ENCODE peak calls at places on chromosomes 6 and 20, in ten cellular contexts. I, H, J, L, A, Q, Y, U, K and W are unnamed samples.

GRCh38 chr6:34315256-34315655 is 66.5 kb upstream of the SMIM29 start:
- DNase-seq in Y (no peak), L (no peak), K (no peak), H (no peak), I (no peak), U (no peak), A (no peak), Q (no peak), J (no peak), W (no peak)

GRCh38 chr20:22667198-22667597 is 82.8 kb upstream of the FOXA2 start:
- DNase-seq in A (no peak), I (no peak), K (no peak), J (no peak), U (no peak), H (no peak), Y (no peak), Q (no peak), L (no peak), W (no peak)

GRCh38 chr20:24980321-24981053 is 12.1 kb downstream of the APMAP start:
- DNase-seq in U (no peak), L (no peak), J (no peak), I (no peak), H (no peak), Y (no peak), A (no peak), K (no peak), Q (no peak), W (no peak)

GRCh38 chr20:49567421-49568256 is at the start of gene PTGIS:
- DNase-seq in J (no peak), Q (peak; percentile 40), H (peak; percentile 78), A (no peak), L (no peak), I (no peak), U (peak; percentile 73), K (peak; percentile 64), Y (no peak), W (peak; percentile 57)

GRCh38 chr20:11031300-11031699 is 357.5 kb upstream of the JAG1 start:
- DNase-seq in I (no peak), J (no peak), K (no peak), H (no peak), Y (no peak), Q (no peak), A (no peak), U (no peak), L (no peak), W (no peak)

GRCh38 chr6:144284474-144284752 is 722 bp upstream of the UTRN start:
- DNase-seq in J (no peak), U (no peak), I (no peak), L (no peak), H (no peak), A (no peak), Q (no peak), K (no peak), Y (no peak), W (no peak)

GRCh38 chr6:127589135-127589534 is 12.2 kb downstream of the C6orf58 start:
- DNase-seq in H (no peak), K (no peak), I (no peak), A (no peak), U (no peak), J (no peak), Y (no peak), L (no peak), Q (no peak), W (no peak)

GRCh38 chr6:52503344-52503747 is 73.5 kb downstream of the TRAM2 start:
- DNase-seq in H (peak; percentile 26), Y (no peak), Q (no peak), L (no peak), U (no peak), A (no peak), K (no peak), I (no peak), J (no peak), W (peak; percentile 60)

GRCh38 chr20:44572551-44573500 is 9.6 kb upstream of the PKIG start:
- DNase-seq in Q (no peak), J (no peak), I (peak; percentile 12), H (no peak), K (peak; percentile 56), U (no peak), L (no peak), Y (no peak), A (no peak), W (no peak)

GRCh38 chr20:50350510-50351249 is 159.5 kb upstream of the PTPN1 start:
- DNase-seq in J (no peak), I (no peak), K (no peak), L (no peak), Y (no peak), U (no peak), Q (no peak), H (no peak), A (no peak), W (no peak)

GRCh38 chr6:40054602-40055001 is 120.3 kb upstream of the MOCS1 start:
- DNase-seq in A (no peak), Y (no peak), K (no peak), U (no peak), L (no peak), J (no peak), H (no peak), I (no peak), Q (no peak), W (no peak)

GRCh38 chr6:125533710-125534397 is 215.6 kb upstream of the HEY2 start:
- DNase-seq in Q (no peak), J (no peak), I (no peak), U (peak; percentile 46), L (no peak), Y (no peak), A (no peak), H (peak; percentile 46), K (no peak), W (no peak)

GRCh38 chr20:62382306-62383198 is 4.4 kb upstream of the RPS21 start:
- DNase-seq in H (peak; percentile 87), Y (no peak), Q (peak; percentile 99), U (peak; percentile 87), K (peak; percentile 75), I (peak; percentile 14), L (peak; percentile 62), J (peak; percentile 61), A (peak; percentile 82), W (peak; percentile 87)

GRCh38 chr20:5215592-5216304 is 88.9 kb downstream of the CDS2 start:
- DNase-seq in A (no peak), J (no peak), L (no peak), U (peak; percentile 29), H (no peak), Y (no peak), K (no peak), I (no peak), Q (no peak), W (no peak)

GRCh38 chr20:64050261-64051032 is 1.0 kb upstream of the SOX18 start:
- DNase-seq in Y (no peak), A (no peak), H (no peak), K (no peak), J (no peak), I (no peak), L (no peak), Q (no peak), U (no peak), W (no peak)

GRCh38 chr6:80126657-80127350 is 20.3 kb downstream of the BCKDHB start:
- DNase-seq in L (no peak), U (no peak), Y (no peak), J (no peak), Q (peak; percentile 12), K (no peak), A (no peak), H (no peak), I (no peak), W (no peak)

GRCh38 chr6:93992976-93993375 is 573.6 kb upstream of the EPHA7 start:
- DNase-seq in J (no peak), L (no peak), Q (no peak), Y (no peak), U (no peak), I (no peak), H (no peak), K (no peak), A (no peak), W (no peak)

GRCh38 chr6:53703047-53703446 is 37.5 kb upstream of the KLHL31 start:
- DNase-seq in L (no peak), Q (no peak), J (no peak), I (no peak), A (no peak), Y (no peak), U (no peak), K (no peak), H (no peak), W (no peak)

GRCh38 chr6:93749191-93749590 is 329.8 kb upstream of the EPHA7 start:
- DNase-seq in H (no peak), L (no peak), Q (no peak), J (no peak), U (no peak), K (no peak), Y (no peak), I (no peak), A (no peak), W (no peak)

GRCh38 chr6:105483492-105483891 is 80.6 kb upstream of the PREP start:
- DNase-seq in Y (no peak), H (no peak), U (no peak), L (no peak), A (no peak), K (no peak), Q (no peak), I (no peak), J (no peak), W (no peak)

GRCh38 chr6:170092826-170093225 is 198.1 kb downstream of the DLL1 start:
- DNase-seq in Q (no peak), I (no peak), Y (no peak), U (no peak), H (no peak), L (no peak), J (no peak), A (no peak), K (no peak), W (no peak)

GRCh38 chr6:158313989-158314388 is 1.7 kb downstream of the TULP4 start:
- DNase-seq in H (no peak), K (peak; percentile 31), U (no peak), Q (no peak), Y (no peak), J (no peak), A (no peak), I (no peak), L (no peak), W (no peak)

GRCh38 chr6:26215200-26216014 is 128.2 kb downstream of the HFE start:
- DNase-seq in U (no peak), K (no peak), A (peak; percentile 50), Q (peak; percentile 25), L (no peak), H (no peak), J (no peak), Y (no peak), I (no peak), W (peak; percentile 71)

GRCh38 chr6:139431602-139431956 is 57.1 kb upstream of the CITED2 start:
- DNase-seq in Y (no peak), U (no peak), H (no peak), K (no peak), A (no peak), Q (no peak), J (no peak), L (no peak), I (no peak), W (no peak)